ENCODE peak calls at places on chromosomes 7 and 10, in six cellular contexts. K, Q, D, J, I and M are unnamed samples.

GRCh38 chr7:5532520-5533335 is 109.1 kb upstream of the TNRC18 start:
- DNase-seq in Q (no peak), I (peak; percentile 51), D (no peak), J (peak; percentile 87), K (no peak), M (peak; percentile 90)

GRCh38 chr10:79413196-79413595 is 32.2 kb downstream of the ZCCHC24 start:
- DNase-seq in D (no peak), Q (no peak), K (no peak), I (no peak), J (no peak), M (no peak)

GRCh38 chr10:130021373-130021950 is 57.4 kb upstream of the EBF3 start:
- DNase-seq in Q (no peak), I (no peak), J (no peak), D (peak; percentile 37), K (peak; percentile 59), M (peak; percentile 33)

GRCh38 chr10:44389150-44389549 is 4.3 kb upstream of the CXCL12 start:
- DNase-seq in I (peak; percentile 54), K (no peak), D (no peak), J (peak; percentile 31), Q (no peak), M (peak; percentile 41)

GRCh38 chr10:109838592-109839244 is 84.6 kb downstream of the XPNPEP1 start:
- DNase-seq in I (no peak), K (no peak), D (no peak), J (no peak), Q (no peak), M (no peak)

GRCh38 chr7:15086882-15087281 is 184.3 kb upstream of the DGKB start:
- DNase-seq in J (no peak), K (no peak), D (no peak), Q (peak; percentile 4), I (no peak), M (no peak)

GRCh38 chr10:3770611-3771110 is 14.3 kb downstream of the KLF6 start:
- DNase-seq in K (no peak), J (no peak), I (no peak), Q (no peak), D (no peak), M (no peak)

GRCh38 chr10:58351616-58352578 is 17.1 kb downstream of the UBE2D1 start:
- DNase-seq in K (no peak), D (no peak), Q (no peak), I (no peak), J (no peak), M (no peak)

GRCh38 chr10:126191192-126191591 is 197.1 kb downstream of the ADAM12 start:
- DNase-seq in J (no peak), Q (no peak), D (no peak), K (no peak), I (no peak), M (no peak)

GRCh38 chr7:2483495-2483894 is 7.3 kb upstream of the GRIFIN start:
- DNase-seq in K (no peak), Q (no peak), J (no peak), I (no peak), D (no peak), M (no peak)

GRCh38 chr7:22759721-22760120 is 32.7 kb downstream of the IL6 start:
- DNase-seq in I (no peak), D (no peak), Q (no peak), K (peak; percentile 5), J (no peak), M (no peak)

GRCh38 chr10:7635431-7636125 is 31.2 kb downstream of the ITIH5 start:
- DNase-seq in I (no peak), J (peak; percentile 61), K (no peak), D (no peak), Q (no peak), M (no peak)

GRCh38 chr10:124146491-124146890 is 53.1 kb upstream of the CHST15 start:
- DNase-seq in K (no peak), I (no peak), D (no peak), J (no peak), Q (no peak), M (no peak)

GRCh38 chr10:97195654-97196212 is 10.0 kb upstream of the SLIT1 start:
- DNase-seq in K (no peak), Q (no peak), I (no peak), D (no peak), J (no peak), M (no peak)

GRCh38 chr7:134450296-134451000 is 8.5 kb downstream of the AKR1B1 start:
- DNase-seq in I (no peak), D (peak; percentile 36), Q (no peak), K (no peak), J (no peak), M (no peak)

GRCh38 chr7:49852619-49853462 is 79.4 kb downstream of the VWC2 start:
- DNase-seq in Q (peak; percentile 79), J (peak; percentile 89), K (peak; percentile 52), D (peak; percentile 2), I (peak; percentile 22), M (no peak)

GRCh38 chr10:60148266-60148840 is 241.3 kb downstream of the ANK3 start:
- DNase-seq in J (no peak), Q (peak; percentile 86), K (peak; percentile 91), I (peak; percentile 43), D (peak; percentile 89), M (no peak)

GRCh38 chr7:55130554-55131198 is 111.9 kb downstream of the EGFR start:
- DNase-seq in Q (peak; percentile 70), J (no peak), K (peak; percentile 73), I (no peak), D (peak; percentile 92), M (peak; percentile 67)

GRCh38 chr7:117095055-117095454 is 141.8 kb downstream of the ST7 start:
- DNase-seq in D (no peak), K (no peak), J (no peak), I (no peak), Q (no peak), M (no peak)

GRCh38 chr10:125060851-125061556 is 99.4 kb downstream of the CTBP2 start:
- DNase-seq in I (peak; percentile 82), K (peak; percentile 81), D (peak; percentile 87), J (peak; percentile 90), Q (peak; percentile 76), M (peak; percentile 92)

GRCh38 chr7:22572292-22572691 is 72.3 kb upstream of the STEAP1B start:
- DNase-seq in J (no peak), Q (peak; percentile 49), D (no peak), I (no peak), K (no peak), M (no peak)

GRCh38 chr7:13169356-13169755 is 481.9 kb downstream of the ARL4A start:
- DNase-seq in K (no peak), Q (no peak), I (no peak), J (no peak), D (no peak), M (no peak)

GRCh38 chr7:28708458-28708951 is 249.6 kb downstream of the TRIL start:
- DNase-seq in D (no peak), K (no peak), I (no peak), Q (no peak), J (no peak), M (no peak)

GRCh38 chr7:98418636-98419315 is 17.9 kb upstream of the BAIAP2L1 start:
- DNase-seq in J (peak; percentile 57), I (peak; percentile 93), D (peak; percentile 91), K (peak; percentile 93), Q (peak; percentile 99), M (no peak)

GRCh38 chr7:6172331-6173295 is 99.8 kb downstream of the CYTH3 start:
- DNase-seq in D (no peak), K (no peak), J (peak; percentile 57), Q (no peak), I (no peak), M (no peak)

GRCh38 chr10:3122486-3123205 is 49.9 kb downstream of the PITRM1 start:
- DNase-seq in J (no peak), Q (peak; percentile 48), I (no peak), D (no peak), K (no peak), M (no peak)

GRCh38 chr7:131544449-131545425 is 11.7 kb downstream of the PODXL start:
- DNase-seq in J (peak; percentile 84), Q (no peak), D (no peak), I (no peak), K (peak; percentile 47), M (no peak)

GRCh38 chr10:31808258-31809218 is 120.1 kb downstream of the ARHGAP12 start:
- DNase-seq in K (peak; percentile 89), D (peak; percentile 89), Q (peak; percentile 52), I (peak; percentile 41), J (peak; percentile 52), M (no peak)

GRCh38 chr7:41696323-41696916 is 6.5 kb downstream of the INHBA start:
- DNase-seq in K (peak; percentile 90), Q (peak; percentile 72), D (peak; percentile 91), I (peak; percentile 69), J (peak; percentile 92), M (peak; percentile 77)

GRCh38 chr7:122100021-122100420 is 44.0 kb downstream of the AASS start:
- DNase-seq in D (no peak), I (no peak), K (peak; percentile 6), Q (peak; percentile 38), J (no peak), M (no peak)

GRCh38 chr7:134613623-134614347 is 32.9 kb upstream of the BPGM start:
- DNase-seq in K (peak; percentile 98), I (peak; percentile 33), J (no peak), Q (peak; percentile 98), D (peak; percentile 97), M (no peak)

GRCh38 chr10:69335613-69336012 is 57.3 kb downstream of the HK1 start:
- DNase-seq in K (no peak), I (no peak), Q (no peak), J (no peak), D (no peak), M (no peak)

GRCh38 chr10:69338133-69338456 is 59.8 kb downstream of the HK1 start:
- DNase-seq in K (no peak), J (peak; percentile 40), I (no peak), Q (no peak), D (no peak), M (peak; percentile 69)

GRCh38 chr10:69338547-69339450 is 60.5 kb downstream of the HK1 start:
- DNase-seq in I (no peak), K (no peak), D (no peak), Q (no peak), J (peak; percentile 39), M (no peak)

GRCh38 chr10:69336952-69337311 is 58.6 kb downstream of the HK1 start:
- DNase-seq in D (no peak), I (no peak), K (no peak), Q (no peak), J (no peak), M (no peak)

GRCh38 chr10:69337312-69338132 is 59.2 kb downstream of the HK1 start:
- DNase-seq in J (peak; percentile 60), D (peak; percentile 94), I (peak; percentile 35), Q (peak; percentile 99), K (peak; percentile 95), M (no peak)
- H3K4me3 ChIP-seq in J (no peak overlapping the region), D (no peak overlapping the region), I (no peak overlapping the region), Q (peak overlapping the region; percentile 31), K (no peak overlapping the region), M (no peak overlapping the region)

GRCh38 chr7:129522088-129522970 is 20.0 kb downstream of the SMKR1 start:
- DNase-seq in D (no peak), I (no peak), Q (peak; percentile 33), J (peak; percentile 90), K (peak; percentile 17), M (no peak)
- TF ChIP-seq CTCF in D (no peak), I (no peak), Q (no peak), J (no peak), K (no peak), M (no peak)

GRCh38 chr7:105010538-105011523 is 3.2 kb upstream of the KMT2E start:
- DNase-seq in I (no peak), J (no peak), Q (peak; percentile 32), D (peak; percentile 43), K (peak; percentile 51), M (no peak)
- H3K4me3 ChIP-seq in I (peak overlapping the region; percentile 100), J (peak overlapping the region; percentile 99), Q (peak overlapping the region; percentile 96), D (peak overlapping the region; percentile 71), K (peak overlapping the region; percentile 68), M (peak overlapping the region; percentile 89)

GRCh38 chr7:44236333-44236728 is 35.6 kb downstream of the YKT6 start:
- DNase-seq in I (no peak), Q (no peak), D (no peak), K (no peak), J (peak; percentile 79), M (no peak)
- TF ChIP-seq CTCF in I (no peak), Q (no peak), D (no peak), K (no peak), J (peak; percentile 53), M (no peak)